ENCODE peak calls at places on chromosomes 1 and 21, in ten cellular contexts. One of them, this sample, is unnamed. For H3K9me3 and H3K27me3, the result is how much of the 10 kb centered on the place peaks cover.

GRCh38 chr1:175471039-175471800 is 272.2 kb downstream of the TNR start:
- DNase-seq in AG04450: no peak
- DNase-seq in transverse colon: no peak
- DNase-seq in CD8-positive, alpha-beta T cell: no peak
- DNase-seq in right cardiac atrium: no peak
- DNase-seq in prostate gland: peak
- DNase-seq in heart right ventricle: no peak
- DNase-seq in breast epithelium: no peak
- DNase-seq in uterus: peak
- DNase-seq in lower lobe of right lung: no peak
- DNase-seq in this sample: no peak

GRCh38 chr1:180233191-180234011 is 3.3 kb downstream of the LHX4 start:
- DNase-seq in AG04450: no peak
- DNase-seq in transverse colon: no peak
- DNase-seq in CD8-positive, alpha-beta T cell: no peak
- DNase-seq in right cardiac atrium: no peak
- DNase-seq in prostate gland: no peak
- DNase-seq in heart right ventricle: no peak
- DNase-seq in breast epithelium: no peak
- DNase-seq in uterus: no peak
- DNase-seq in lower lobe of right lung: no peak
- DNase-seq in this sample: no peak

GRCh38 chr1:30378991-30379581 is 344.3 kb downstream of the MATN1 start:
- DNase-seq in AG04450: peak
- DNase-seq in transverse colon: no peak
- DNase-seq in CD8-positive, alpha-beta T cell: no peak
- DNase-seq in right cardiac atrium: no peak
- DNase-seq in prostate gland: no peak
- DNase-seq in heart right ventricle: no peak
- DNase-seq in breast epithelium: no peak
- DNase-seq in uterus: peak
- DNase-seq in lower lobe of right lung: no peak
- DNase-seq in this sample: peak

GRCh38 chr1:89660086-89660946 is 27.4 kb downstream of the LRRC8C start:
- DNase-seq in AG04450: no peak
- DNase-seq in transverse colon: no peak
- DNase-seq in CD8-positive, alpha-beta T cell: no peak
- DNase-seq in right cardiac atrium: no peak
- DNase-seq in prostate gland: no peak
- DNase-seq in heart right ventricle: no peak
- DNase-seq in breast epithelium: no peak
- DNase-seq in uterus: no peak
- DNase-seq in lower lobe of right lung: no peak
- DNase-seq in this sample: no peak

GRCh38 chr1:180188103-180188506 is 33.4 kb downstream of the QSOX1 start:
- DNase-seq in AG04450: no peak
- DNase-seq in transverse colon: peak
- DNase-seq in CD8-positive, alpha-beta T cell: no peak
- DNase-seq in right cardiac atrium: no peak
- DNase-seq in prostate gland: peak
- DNase-seq in heart right ventricle: peak
- DNase-seq in breast epithelium: no peak
- DNase-seq in uterus: peak
- DNase-seq in lower lobe of right lung: no peak
- DNase-seq in this sample: peak

GRCh38 chr1:244163861-244164562 is 112.9 kb downstream of the ZBTB18 start:
- DNase-seq in AG04450: peak
- DNase-seq in transverse colon: no peak
- DNase-seq in CD8-positive, alpha-beta T cell: no peak
- DNase-seq in right cardiac atrium: no peak
- DNase-seq in prostate gland: no peak
- DNase-seq in heart right ventricle: no peak
- DNase-seq in breast epithelium: no peak
- DNase-seq in uterus: peak
- DNase-seq in lower lobe of right lung: no peak
- DNase-seq in this sample: peak

GRCh38 chr1:198876371-198876871 is 237.6 kb downstream of the PTPRC start:
- DNase-seq in AG04450: no peak
- DNase-seq in transverse colon: no peak
- DNase-seq in CD8-positive, alpha-beta T cell: no peak
- DNase-seq in right cardiac atrium: no peak
- DNase-seq in prostate gland: no peak
- DNase-seq in heart right ventricle: no peak
- DNase-seq in breast epithelium: no peak
- DNase-seq in uterus: no peak
- DNase-seq in lower lobe of right lung: no peak
- DNase-seq in this sample: no peak

GRCh38 chr21:41783476-41784150 is 16.8 kb upstream of the RIPK4 start:
- DNase-seq in AG04450: no peak
- DNase-seq in transverse colon: peak
- DNase-seq in CD8-positive, alpha-beta T cell: no peak
- DNase-seq in right cardiac atrium: no peak
- DNase-seq in prostate gland: peak
- DNase-seq in heart right ventricle: no peak
- DNase-seq in breast epithelium: no peak
- DNase-seq in uterus: no peak
- DNase-seq in lower lobe of right lung: no peak
- DNase-seq in this sample: no peak

GRCh38 chr21:46620846-46621245 is 14.6 kb upstream of the PRMT2 start:
- DNase-seq in AG04450: no peak
- DNase-seq in transverse colon: no peak
- DNase-seq in CD8-positive, alpha-beta T cell: no peak
- DNase-seq in right cardiac atrium: no peak
- DNase-seq in prostate gland: no peak
- DNase-seq in heart right ventricle: no peak
- DNase-seq in breast epithelium: no peak
- DNase-seq in uterus: no peak
- DNase-seq in lower lobe of right lung: no peak
- DNase-seq in this sample: no peak

GRCh38 chr1:62263006-62263812 is 56.0 kb downstream of the KANK4 start:
- DNase-seq in AG04450: no peak
- DNase-seq in transverse colon: no peak
- DNase-seq in CD8-positive, alpha-beta T cell: no peak
- DNase-seq in right cardiac atrium: no peak
- DNase-seq in prostate gland: no peak
- DNase-seq in heart right ventricle: no peak
- DNase-seq in breast epithelium: no peak
- DNase-seq in uterus: no peak
- DNase-seq in lower lobe of right lung: no peak
- DNase-seq in this sample: no peak

GRCh38 chr21:16113052-16113715 is 383.4 kb downstream of the USP25 start:
- DNase-seq in AG04450: no peak
- DNase-seq in transverse colon: no peak
- DNase-seq in CD8-positive, alpha-beta T cell: no peak
- DNase-seq in right cardiac atrium: no peak
- DNase-seq in prostate gland: no peak
- DNase-seq in heart right ventricle: no peak
- DNase-seq in breast epithelium: no peak
- DNase-seq in uterus: no peak
- DNase-seq in lower lobe of right lung: no peak
- DNase-seq in this sample: no peak

GRCh38 chr1:169103002-169103401 is 3.5 kb upstream of the ATP1B1 start:
- DNase-seq in AG04450: no peak
- DNase-seq in transverse colon: peak
- DNase-seq in CD8-positive, alpha-beta T cell: no peak
- DNase-seq in right cardiac atrium: no peak
- DNase-seq in prostate gland: no peak
- DNase-seq in heart right ventricle: no peak
- DNase-seq in breast epithelium: no peak
- DNase-seq in uterus: no peak
- DNase-seq in lower lobe of right lung: no peak
- DNase-seq in this sample: no peak
- H3K4me3 ChIP-seq in AG04450: no peak
- H3K4me3 ChIP-seq in transverse colon: peak
- H3K4me3 ChIP-seq in CD8-positive, alpha-beta T cell: no peak
- H3K4me3 ChIP-seq in right cardiac atrium: no peak
- H3K4me3 ChIP-seq in prostate gland: no peak
- H3K4me3 ChIP-seq in heart right ventricle: no peak
- H3K4me3 ChIP-seq in breast epithelium: no peak
- H3K4me3 ChIP-seq in uterus: no peak
- H3K4me3 ChIP-seq in lower lobe of right lung: peak
- H3K4me3 ChIP-seq in this sample: no peak

DNA sequence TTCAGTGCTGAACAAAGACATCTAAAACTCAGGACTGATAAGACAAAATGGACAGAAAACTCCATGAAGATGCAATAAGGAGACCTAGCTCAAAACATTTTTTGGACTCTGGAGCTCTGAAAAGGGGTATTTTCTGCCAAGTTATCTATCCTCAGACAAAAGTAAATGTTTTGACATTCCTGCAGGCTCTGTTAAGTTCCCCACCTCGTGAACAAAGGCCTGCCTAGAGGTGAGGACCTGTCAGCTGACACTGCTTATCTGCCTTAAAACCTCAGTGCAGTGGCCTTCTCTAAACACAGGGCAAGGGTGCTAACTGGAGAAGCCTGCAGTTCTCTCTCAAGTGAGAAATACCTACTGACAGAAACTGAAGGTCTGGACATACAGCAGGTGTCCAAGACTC is 41.1 kb downstream of the COLGALT2 start:
- DNase-seq in AG04450: no peak
- DNase-seq in transverse colon: no peak
- DNase-seq in CD8-positive, alpha-beta T cell: no peak
- DNase-seq in right cardiac atrium: no peak
- DNase-seq in prostate gland: no peak
- DNase-seq in heart right ventricle: no peak
- DNase-seq in breast epithelium: no peak
- DNase-seq in uterus: no peak
- DNase-seq in lower lobe of right lung: no peak
- DNase-seq in this sample: no peak
- H3K9me3 ChIP-seq in AG04450: under half
- H3K9me3 ChIP-seq in transverse colon: under half
- H3K9me3 ChIP-seq in CD8-positive, alpha-beta T cell: under half
- H3K9me3 ChIP-seq in right cardiac atrium: under half
- H3K9me3 ChIP-seq in prostate gland: under half
- H3K9me3 ChIP-seq in heart right ventricle: under half
- H3K9me3 ChIP-seq in breast epithelium: under half
- H3K9me3 ChIP-seq in uterus: under half
- H3K9me3 ChIP-seq in lower lobe of right lung: under half
- H3K9me3 ChIP-seq in this sample: under half

GRCh38 chr1:119008483-119009299 is 20.5 kb upstream of the TBX15 start:
- DNase-seq in AG04450: peak
- DNase-seq in transverse colon: no peak
- DNase-seq in CD8-positive, alpha-beta T cell: no peak
- DNase-seq in right cardiac atrium: no peak
- DNase-seq in prostate gland: no peak
- DNase-seq in heart right ventricle: no peak
- DNase-seq in breast epithelium: no peak
- DNase-seq in uterus: no peak
- DNase-seq in lower lobe of right lung: no peak
- DNase-seq in this sample: peak

GRCh38 chr1:119007672-119008482 is 19.7 kb upstream of the TBX15 start:
- DNase-seq in AG04450: no peak
- DNase-seq in transverse colon: no peak
- DNase-seq in CD8-positive, alpha-beta T cell: no peak
- DNase-seq in right cardiac atrium: no peak
- DNase-seq in prostate gland: no peak
- DNase-seq in heart right ventricle: no peak
- DNase-seq in breast epithelium: no peak
- DNase-seq in uterus: no peak
- DNase-seq in lower lobe of right lung: no peak
- DNase-seq in this sample: no peak

GRCh38 chr1:119005870-119006405 is 17.8 kb upstream of the TBX15 start:
- DNase-seq in AG04450: no peak
- DNase-seq in transverse colon: no peak
- DNase-seq in CD8-positive, alpha-beta T cell: no peak
- DNase-seq in right cardiac atrium: no peak
- DNase-seq in prostate gland: no peak
- DNase-seq in heart right ventricle: no peak
- DNase-seq in breast epithelium: no peak
- DNase-seq in uterus: no peak
- DNase-seq in lower lobe of right lung: no peak
- DNase-seq in this sample: no peak

GRCh38 chr1:119006406-119007279 is 18.5 kb upstream of the TBX15 start:
- DNase-seq in AG04450: no peak
- DNase-seq in transverse colon: no peak
- DNase-seq in CD8-positive, alpha-beta T cell: no peak
- DNase-seq in right cardiac atrium: no peak
- DNase-seq in prostate gland: no peak
- DNase-seq in heart right ventricle: no peak
- DNase-seq in breast epithelium: no peak
- DNase-seq in uterus: no peak
- DNase-seq in lower lobe of right lung: no peak
- DNase-seq in this sample: no peak

GRCh38 chr1:119007343-119007671 is 19.2 kb upstream of the TBX15 start:
- DNase-seq in AG04450: no peak
- DNase-seq in transverse colon: no peak
- DNase-seq in CD8-positive, alpha-beta T cell: no peak
- DNase-seq in right cardiac atrium: no peak
- DNase-seq in prostate gland: no peak
- DNase-seq in heart right ventricle: no peak
- DNase-seq in breast epithelium: no peak
- DNase-seq in uterus: no peak
- DNase-seq in lower lobe of right lung: no peak
- DNase-seq in this sample: no peak
- H3K27me3 ChIP-seq in AG04450: half or more
- H3K27me3 ChIP-seq in transverse colon: half or more
- H3K27me3 ChIP-seq in CD8-positive, alpha-beta T cell: under half
- H3K27me3 ChIP-seq in right cardiac atrium: under half
- H3K27me3 ChIP-seq in prostate gland: under half
- H3K27me3 ChIP-seq in heart right ventricle: half or more
- H3K27me3 ChIP-seq in breast epithelium: under half
- H3K27me3 ChIP-seq in uterus: under half
- H3K27me3 ChIP-seq in lower lobe of right lung: half or more
- H3K27me3 ChIP-seq in this sample: under half

GRCh38 chr1:9500756-9501754 is 38.2 kb upstream of the SLC25A33 start:
- DNase-seq in AG04450: no peak
- DNase-seq in transverse colon: no peak
- DNase-seq in CD8-positive, alpha-beta T cell: no peak
- DNase-seq in right cardiac atrium: no peak
- DNase-seq in prostate gland: no peak
- DNase-seq in heart right ventricle: no peak
- DNase-seq in breast epithelium: no peak
- DNase-seq in uterus: no peak
- DNase-seq in lower lobe of right lung: no peak
- DNase-seq in this sample: no peak

GRCh38 chr1:9495854-9496374 is 43.4 kb upstream of the SLC25A33 start:
- DNase-seq in AG04450: no peak
- DNase-seq in transverse colon: no peak
- DNase-seq in CD8-positive, alpha-beta T cell: no peak
- DNase-seq in right cardiac atrium: no peak
- DNase-seq in prostate gland: no peak
- DNase-seq in heart right ventricle: no peak
- DNase-seq in breast epithelium: no peak
- DNase-seq in uterus: no peak
- DNase-seq in lower lobe of right lung: no peak
- DNase-seq in this sample: no peak

GRCh38 chr1:9493326-9493725 is 45.9 kb upstream of the SLC25A33 start:
- DNase-seq in AG04450: no peak
- DNase-seq in transverse colon: no peak
- DNase-seq in CD8-positive, alpha-beta T cell: no peak
- DNase-seq in right cardiac atrium: no peak
- DNase-seq in prostate gland: no peak
- DNase-seq in heart right ventricle: no peak
- DNase-seq in breast epithelium: no peak
- DNase-seq in uterus: no peak
- DNase-seq in lower lobe of right lung: no peak
- DNase-seq in this sample: no peak

GRCh38 chr1:9490605-9491339 is 48.5 kb upstream of the SLC25A33 start:
- DNase-seq in AG04450: peak
- DNase-seq in transverse colon: peak
- DNase-seq in CD8-positive, alpha-beta T cell: peak
- DNase-seq in right cardiac atrium: peak
- DNase-seq in prostate gland: peak
- DNase-seq in heart right ventricle: peak
- DNase-seq in breast epithelium: peak
- DNase-seq in uterus: peak
- DNase-seq in lower lobe of right lung: peak
- DNase-seq in this sample: peak

GRCh38 chr1:9494936-9495758 is 44.1 kb upstream of the SLC25A33 start:
- DNase-seq in AG04450: no peak
- DNase-seq in transverse colon: peak
- DNase-seq in CD8-positive, alpha-beta T cell: peak
- DNase-seq in right cardiac atrium: peak
- DNase-seq in prostate gland: no peak
- DNase-seq in heart right ventricle: peak
- DNase-seq in breast epithelium: no peak
- DNase-seq in uterus: peak
- DNase-seq in lower lobe of right lung: peak
- DNase-seq in this sample: peak
- H3K4me3 ChIP-seq in AG04450: peak
- H3K4me3 ChIP-seq in transverse colon: peak
- H3K4me3 ChIP-seq in CD8-positive, alpha-beta T cell: peak
- H3K4me3 ChIP-seq in right cardiac atrium: no peak
- H3K4me3 ChIP-seq in prostate gland: no peak
- H3K4me3 ChIP-seq in heart right ventricle: peak
- H3K4me3 ChIP-seq in breast epithelium: peak
- H3K4me3 ChIP-seq in uterus: no peak
- H3K4me3 ChIP-seq in lower lobe of right lung: peak
- H3K4me3 ChIP-seq in this sample: no peak